ENCODE peak calls at places on chromosome 3, in four cellular contexts. D is left ventricle myocardium inferior, U is colonic mucosa, N is fibroblast of the aortic adventitia. P is an unnamed sample.

GRCh38 chr3:197335428-197336132 is 37.2 kb upstream of the DLG1 start:
- DNase-seq in N (no peak), U (no peak), D (no peak), P (no peak)

GRCh38 chr3:157335677-157336076 is 101.0 kb upstream of the PTX3 start:
- DNase-seq in D (no peak), U (no peak), N (peak), P (peak)

GRCh38 chr3:42749753-42750231 is 23.3 kb downstream of the CCDC13 start:
- DNase-seq in U (no peak), D (no peak), N (no peak), P (peak)

GRCh38 chr3:82133070-82133606 is 371.7 kb upstream of the GBE1 start:
- DNase-seq in N (peak), U (peak), D (peak), P (peak)

GRCh38 chr3:143443851-143444331 is 324.3 kb downstream of the CHST2 start:
- DNase-seq in N (peak), U (peak), D (no peak), P (peak)

GRCh38 chr3:71415708-71416108 is 167.8 kb downstream of the FOXP1 start:
- DNase-seq in N (no peak), D (no peak), U (no peak), P (no peak)

GRCh38 chr3:56884387-56884786 is 82.6 kb upstream of the ARHGEF3 start:
- DNase-seq in D (no peak), N (peak), U (no peak), P (peak)

GRCh38 chr3:186193534-186194450 is 84.9 kb upstream of the ETV5 start:
- DNase-seq in N (no peak), U (no peak), D (no peak), P (no peak)

GRCh38 chr3:17052348-17052747 is 167.6 kb downstream of the PLCL2 start:
- DNase-seq in U (no peak), N (no peak), D (no peak), P (no peak)

GRCh38 chr3:136817448-136817847 is 1.5 kb upstream of the SLC35G2 start:
- DNase-seq in U (no peak), D (no peak), N (peak), P (peak)

GRCh38 chr3:32959370-32959769 is 7.9 kb downstream of the CCR4 start:
- DNase-seq in U (no peak), D (no peak), N (no peak), P (peak)

GRCh38 chr3:45105855-45106655 is 40.1 kb downstream of the CDCP1 start:
- DNase-seq in N (peak), D (no peak), U (no peak), P (peak)

GRCh38 chr3:79534732-79535131 is 233.1 kb downstream of the ROBO1 start:
- DNase-seq in N (no peak), D (no peak), U (no peak), P (peak)

GRCh38 chr3:173216063-173216462 is 75.0 kb upstream of the SPATA16 start:
- DNase-seq in D (no peak), N (no peak), U (no peak), P (no peak)

GRCh38 chr3:72448375-72448823 is 399.8 kb downstream of the SHQ1 start:
- DNase-seq in U (no peak), D (no peak), N (no peak), P (no peak)

GRCh38 chr3:175590745-175591144 is 731.6 kb downstream of the NAALADL2 start:
- DNase-seq in D (no peak), U (no peak), N (no peak), P (no peak)

GRCh38 chr3:141797819-141798405 is 34.7 kb downstream of the GRK7 start:
- DNase-seq in U (no peak), D (no peak), N (no peak), P (no peak)

GRCh38 chr3:48694610-48695051 is 8.9 kb upstream of the NCKIPSD start:
- DNase-seq in N (peak), D (peak), U (peak), P (peak)

GRCh38 chr3:193805448-193805847 is 212.4 kb downstream of the OPA1 start:
- DNase-seq in U (peak), N (peak), D (peak), P (peak)

GRCh38 chr3:106401666-106402319 is 533.0 kb upstream of the CBLB start:
- DNase-seq in U (no peak), N (peak), D (no peak), P (peak)

GRCh38 chr3:125478321-125478720 is 41.7 kb downstream of the SNX4 start:
- DNase-seq in N (peak), U (no peak), D (no peak), P (no peak)

GRCh38 chr3:160755776-160756304 is at the start of gene PPM1L:
- DNase-seq in U (no peak), D (peak), N (peak), P (peak)

GRCh38 chr3:160753953-160754352 is 2.1 kb upstream of the PPM1L start:
- DNase-seq in U (no peak), D (no peak), N (no peak), P (no peak)

GRCh38 chr3:160756907-160757623 is 1.0 kb downstream of the PPM1L start:
- DNase-seq in D (peak), U (peak), N (no peak), P (no peak)

GRCh38 chr3:160754855-160755747 is 930 bp upstream of the PPM1L start:
- DNase-seq in N (peak), U (peak), D (peak), P (peak)

DNA sequence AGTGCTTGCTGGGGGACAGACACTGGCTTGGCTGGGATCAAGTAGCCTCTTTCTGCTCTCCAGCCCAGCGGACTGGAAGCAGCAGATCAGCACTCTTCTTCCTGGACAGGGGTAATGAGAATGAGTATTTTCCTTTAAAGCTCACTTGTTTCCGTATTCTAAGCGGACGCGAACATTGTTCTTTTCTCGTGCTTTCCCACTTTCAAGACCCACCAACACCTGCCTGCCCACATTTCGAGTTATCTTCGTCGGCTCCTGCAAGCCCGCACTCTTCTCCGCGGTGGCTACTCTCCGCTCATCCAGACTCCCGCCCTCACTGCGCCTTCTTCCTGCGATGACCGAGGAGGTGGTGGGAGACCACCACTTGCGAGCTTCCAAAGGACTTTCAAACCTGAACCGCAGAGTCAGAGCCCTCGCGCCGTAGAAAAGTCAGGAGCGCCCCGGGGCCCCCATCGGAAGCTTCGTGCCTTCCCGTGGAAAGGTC is 1.6 kb upstream of the PPM1L start:
- DNase-seq in U (peak), N (peak), D (peak), P (peak)
- H3K4me3 ChIP-seq in U (peak), N (peak), D (peak), P (peak)

DNA sequence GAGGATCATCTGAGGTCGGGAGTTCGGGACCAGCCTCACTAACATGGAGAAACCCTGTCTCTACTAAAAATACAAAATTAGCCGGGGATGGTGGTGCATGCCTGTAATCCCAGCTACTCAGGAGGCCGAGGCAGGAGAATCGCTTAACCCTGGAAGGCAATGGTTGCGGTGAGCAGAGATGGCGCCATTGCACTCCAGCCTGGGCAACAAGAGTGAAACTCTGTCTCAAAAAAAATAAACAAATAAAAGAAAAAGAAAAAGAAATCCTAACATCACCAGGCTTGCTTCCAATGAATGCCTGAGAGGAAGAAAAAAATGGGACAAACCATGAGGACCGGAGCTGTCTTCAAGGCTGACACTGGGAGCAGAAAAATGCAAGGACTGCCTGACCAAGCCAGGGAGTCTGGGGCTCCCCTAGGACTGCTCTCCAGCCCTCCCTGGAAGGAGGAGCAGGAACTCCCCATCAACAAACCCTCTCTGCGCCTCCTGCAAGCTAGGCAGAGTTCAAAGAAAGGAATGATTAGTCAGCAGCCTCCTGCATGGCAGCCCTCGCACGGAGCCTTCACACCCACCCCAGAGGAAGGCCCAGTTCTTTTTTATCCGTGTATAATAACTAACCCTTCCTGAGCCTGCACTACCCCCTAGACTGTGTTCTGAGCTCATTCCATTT is 55.4 kb downstream of the NUP210 start:
- DNase-seq in U (no peak), D (no peak), N (no peak), P (no peak)
- TF ChIP-seq CTCF in U (no peak), D (no peak), N (no peak), P (no peak)

DNA sequence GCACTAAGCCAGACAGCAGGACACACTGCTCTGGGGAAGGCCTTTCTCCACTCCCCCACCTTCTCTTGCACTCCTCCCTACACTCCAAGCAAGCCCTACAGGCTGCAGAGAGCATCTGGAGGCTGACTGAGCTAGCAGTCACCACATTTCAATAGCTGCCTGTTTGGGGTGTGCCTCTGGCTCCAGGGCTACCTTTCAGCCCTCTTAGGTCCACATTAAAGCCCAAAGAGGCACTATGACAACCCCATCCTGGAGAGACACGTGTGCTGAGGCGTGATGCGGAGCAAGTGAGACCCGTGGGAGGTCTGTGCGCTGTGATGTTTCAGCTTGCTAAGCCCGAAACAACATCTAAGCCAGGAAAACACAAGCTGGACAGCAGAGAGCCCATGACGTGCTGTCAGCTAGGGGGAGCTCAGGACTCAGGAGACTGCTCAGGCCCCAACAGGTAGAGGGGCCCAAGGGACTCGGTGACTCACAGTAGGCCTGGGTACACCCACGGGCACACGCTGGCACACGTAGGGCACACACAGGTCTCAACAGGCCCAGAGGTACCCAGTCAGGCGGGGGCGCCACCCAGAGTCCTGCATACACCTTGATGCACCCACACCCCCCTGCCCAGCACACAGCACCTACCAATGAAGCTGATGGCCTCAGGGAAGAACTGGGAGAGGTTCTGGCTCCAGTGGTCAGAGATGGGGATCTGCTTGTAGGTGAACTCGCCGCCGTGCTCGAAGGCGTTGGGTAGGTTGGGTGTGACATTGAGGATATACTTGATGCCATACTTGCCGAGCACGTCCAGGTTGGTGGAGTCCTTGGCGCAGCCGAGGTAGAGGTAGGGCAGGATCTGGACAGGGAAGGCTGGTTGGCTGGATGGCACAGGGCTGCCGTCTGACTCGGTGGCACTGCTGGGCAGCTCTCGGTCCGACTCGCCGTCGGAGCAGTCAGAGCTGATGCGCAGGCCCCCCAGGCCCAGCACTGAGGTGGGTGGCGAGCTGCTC is 2.8 kb downstream of the DUSP7 start:
- DNase-seq in N (peak), D (no peak), U (no peak), P (peak)
- H3K4me3 ChIP-seq in N (peak), D (peak), U (no peak), P (peak)

GRCh38 chr3:54120657-54121403 is 1.5 kb upstream of the CACNA2D3 start:
- DNase-seq in U (no peak), N (no peak), D (no peak), P (no peak)
- TF ChIP-seq CTCF in U (no peak), N (no peak), D (no peak), P (no peak)

GRCh38 chr3:8768364-8769087 is 887 bp downstream of the OXTR start:
- DNase-seq in D (no peak), U (no peak), N (no peak), P (peak)
- H3K4me3 ChIP-seq in D (peak), U (peak), N (peak), P (peak)

GRCh38 chr3:53131136-53131495 is 881 bp upstream of the RFT1 start:
- DNase-seq in U (no peak), N (no peak), D (no peak), P (no peak)

GRCh38 chr3:53126646-53127045 is 3.6 kb downstream of the RFT1 start:
- DNase-seq in D (no peak), N (no peak), U (no peak), P (no peak)

GRCh38 chr3:53129344-53129743 is 891 bp downstream of the RFT1 start:
- DNase-seq in D (no peak), N (no peak), U (no peak), P (no peak)

GRCh38 chr3:53132347-53132746 is 2.1 kb upstream of the RFT1 start:
- DNase-seq in U (no peak), D (no peak), N (no peak), P (peak)

DNA sequence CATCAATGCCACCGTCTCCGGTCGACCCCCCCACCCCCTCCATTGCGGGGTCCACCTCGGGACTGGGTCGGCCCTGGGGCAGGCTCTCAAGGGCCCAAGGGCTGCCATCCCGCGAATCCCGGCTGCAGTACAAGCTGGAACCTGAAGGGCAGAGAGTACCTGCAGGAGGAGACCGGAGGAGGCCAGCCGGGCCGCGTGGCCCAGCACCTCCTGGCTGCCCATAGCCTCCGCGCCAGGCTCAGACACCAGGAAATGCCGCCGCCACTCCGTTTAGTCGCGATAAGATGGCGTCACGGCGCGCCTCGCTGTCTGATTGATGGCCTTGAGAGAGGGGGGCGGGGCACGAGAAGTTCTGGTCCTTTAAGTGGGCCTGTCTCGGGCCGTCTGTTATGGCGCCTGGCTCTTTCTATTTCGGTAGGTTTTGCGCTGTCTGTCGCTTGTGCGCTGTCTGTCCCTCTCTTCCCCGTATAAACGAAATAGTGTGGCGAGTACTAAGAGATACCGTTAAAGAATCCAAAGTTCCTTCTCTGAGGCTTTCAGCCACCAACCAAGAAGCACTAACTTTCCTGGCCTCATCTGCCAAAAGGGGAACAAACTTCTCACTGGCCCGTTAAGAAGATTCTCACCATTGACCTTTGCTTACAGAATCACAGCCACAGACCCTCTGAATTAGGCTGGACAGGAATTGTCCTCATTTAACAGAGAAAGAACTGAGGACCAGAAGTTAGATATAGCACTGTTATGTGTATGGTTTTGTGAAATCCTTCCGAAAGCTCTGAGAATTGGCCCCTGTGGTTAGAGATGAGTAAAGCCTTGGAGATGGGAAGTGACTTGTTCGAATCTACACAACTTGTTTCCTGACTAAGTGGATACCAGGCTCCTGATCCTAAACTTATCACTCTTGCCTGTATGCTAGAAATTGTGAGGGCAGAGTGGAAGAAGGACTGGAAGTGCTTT is at the start of gene RFT1:
- DNase-seq in D (peak), N (peak), U (peak), P (peak)
- TF ChIP-seq CTCF in D (peak), N (peak), U (no peak), P (no peak)

DNA sequence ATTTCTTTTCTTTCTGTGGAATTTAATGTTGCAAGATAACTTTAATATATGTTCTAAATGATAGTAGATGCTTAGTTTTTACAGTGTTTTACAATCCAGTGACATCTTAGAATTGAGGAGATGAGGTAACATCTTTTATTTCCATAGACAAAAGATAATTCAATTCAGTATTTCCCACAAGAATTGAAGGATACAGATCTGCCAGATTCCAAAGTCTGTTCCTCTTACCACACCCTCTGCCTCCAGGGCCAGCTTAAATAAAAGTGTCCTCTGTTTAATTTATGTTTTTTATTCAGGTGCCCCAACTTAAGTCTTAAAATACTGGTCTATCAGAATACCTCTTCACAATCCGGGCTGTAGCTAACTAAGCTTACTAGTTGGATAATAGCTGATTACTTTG is 6.5 kb downstream of the STT3B start:
- DNase-seq in D (no peak), N (no peak), U (no peak), P (no peak)
- H3K4me3 ChIP-seq in D (no peak), N (no peak), U (no peak), P (no peak)

GRCh38 chr3:183560607-183561006 is 5.1 kb upstream of the KLHL6 start:
- DNase-seq in N (no peak), U (peak), D (no peak), P (peak)
- TF ChIP-seq CTCF in N (no peak), U (no peak), D (peak), P (peak)

DNA sequence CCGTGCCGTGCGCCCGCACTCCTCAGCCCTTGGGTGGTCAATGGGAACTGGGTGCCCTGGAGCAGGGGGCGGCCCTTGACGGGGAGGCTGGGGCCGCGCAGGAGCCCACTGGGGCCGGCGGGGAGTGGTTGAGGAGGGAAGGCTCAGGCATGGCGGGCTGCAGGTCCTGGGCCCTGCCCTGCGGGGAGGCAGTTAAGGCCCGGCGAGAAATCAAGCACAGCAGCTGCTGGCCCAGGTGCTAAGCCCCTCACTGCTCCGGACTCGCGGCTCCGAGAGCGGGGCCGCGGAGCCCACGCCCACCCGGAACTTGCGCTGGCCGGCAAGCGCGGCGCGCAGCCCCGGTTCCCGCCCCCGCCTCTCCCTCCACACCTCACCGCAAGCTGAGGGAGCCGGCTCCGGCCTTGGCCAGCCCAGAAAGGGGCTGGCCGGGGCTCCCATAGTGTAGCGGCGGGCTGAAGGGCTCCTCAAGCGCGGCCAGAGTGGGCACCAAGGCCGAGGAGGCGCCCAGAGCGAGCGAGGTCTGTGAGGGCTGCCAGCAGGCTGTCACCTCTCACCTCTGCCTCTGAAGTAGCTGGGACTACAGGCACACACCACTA is 7.8 kb downstream of the GP9 start:
- DNase-seq in U (no peak), D (no peak), N (no peak), P (peak)
- H3K4me3 ChIP-seq in U (peak), D (peak), N (no peak), P (peak)

P was measured in epithelial cell of esophagus.